ENCODE peak calls at places on chromosomes 7 and 10, in six cellular contexts. W is kidney epithelial cell, F is OCI-LY7, B is spleen, Y is HCT116, N is cardiac muscle cell. M is an unnamed sample.

GRCh38 chr7:107355616-107356015 is 114.2 kb upstream of the GPR22 start:
- DNase-seq in W (peak), F (no peak), B (no peak), Y (no peak), N (no peak), M (no peak)

GRCh38 chr7:44979481-44980392 is 922 bp upstream of the MYO1G start:
- DNase-seq in W (no peak), F (peak), B (peak), Y (no peak), N (no peak), M (no peak)

GRCh38 chr10:79286318-79286951 is 60.8 kb upstream of the PPIF start:
- DNase-seq in W (no peak), F (peak), B (peak), Y (no peak), N (no peak), M (no peak)

GRCh38 chr7:50470250-50471163 is 20.4 kb upstream of the FIGNL1 start:
- DNase-seq in W (no peak), F (no peak), B (peak), Y (no peak), N (no peak), M (no peak)

GRCh38 chr7:20010877-20011276 is 206.3 kb downstream of the MACC1 start:
- DNase-seq in W (no peak), F (no peak), B (no peak), Y (no peak), N (no peak), M (no peak)

GRCh38 chr10:72254891-72255568 is 18.7 kb upstream of the DDIT4 start:
- DNase-seq in W (no peak), F (no peak), B (peak), Y (no peak), N (peak), M (no peak)

GRCh38 chr10:69505636-69506318 is 54.5 kb downstream of the TSPAN15 start:
- DNase-seq in W (no peak), F (no peak), B (peak), Y (no peak), N (no peak), M (no peak)

GRCh38 chr10:100140070-100140469 is 45.8 kb downstream of the ERLIN1 start:
- DNase-seq in W (no peak), F (no peak), B (no peak), Y (no peak), N (no peak), M (no peak)

GRCh38 chr7:50331564-50332208 is 27.2 kb downstream of the IKZF1 start:
- DNase-seq in W (peak), F (peak), B (no peak), Y (no peak), N (no peak), M (no peak)

GRCh38 chr7:111292026-111292430 is 201.1 kb downstream of the LRRN3 start:
- DNase-seq in W (no peak), F (no peak), B (no peak), Y (no peak), N (no peak), M (peak)

GRCh38 chr7:139099181-139099947 is 10.2 kb downstream of the ZC3HAV1 start:
- DNase-seq in W (no peak), F (no peak), B (no peak), Y (no peak), N (no peak), M (no peak)

GRCh38 chr7:75989726-75990388 is 4.5 kb downstream of the TMEM120A start:
- DNase-seq in W (no peak), F (no peak), B (peak), Y (no peak), N (no peak), M (no peak)

GRCh38 chr10:63977329-63977923 is 456.2 kb downstream of the REEP3 start:
- DNase-seq in W (peak), F (peak), B (no peak), Y (peak), N (peak), M (no peak)

GRCh38 chr10:133481657-133482056 is 27.9 kb downstream of the SCART1 start:
- DNase-seq in W (no peak), F (no peak), B (no peak), Y (no peak), N (no peak), M (no peak)

GRCh38 chr7:110522751-110523200 is 568.2 kb upstream of the LRRN3 start:
- DNase-seq in W (peak), F (no peak), B (no peak), Y (no peak), N (no peak), M (no peak)

GRCh38 chr7:55441668-55442305 is 76.7 kb downstream of the LANCL2 start:
- DNase-seq in W (no peak), F (no peak), B (no peak), Y (no peak), N (no peak), M (peak)

GRCh38 chr10:101087376-101087775 is 25.6 kb downstream of the KAZALD1 start:
- DNase-seq in W (no peak), F (no peak), B (no peak), Y (no peak), N (no peak), M (no peak)

GRCh38 chr7:158044156-158044823 is 543.3 kb downstream of the PTPRN2 start:
- DNase-seq in W (no peak), F (no peak), B (peak), Y (no peak), N (no peak), M (no peak)

GRCh38 chr10:129689681-129690080 is 222.6 kb downstream of the MGMT start:
- DNase-seq in W (no peak), F (no peak), B (no peak), Y (no peak), N (no peak), M (no peak)

GRCh38 chr10:15780353-15781135 is 60.8 kb upstream of the ITGA8 start:
- DNase-seq in W (no peak), F (no peak), B (no peak), Y (no peak), N (no peak), M (peak)

GRCh38 chr7:105224884-105225651 is 163.7 kb downstream of the SRPK2 start:
- DNase-seq in W (peak), F (peak), B (no peak), Y (peak), N (no peak), M (peak)

GRCh38 chr10:112957589-112958202 is 7.6 kb downstream of the TCF7L2 start:
- DNase-seq in W (no peak), F (no peak), B (no peak), Y (no peak), N (no peak), M (no peak)

GRCh38 chr10:28442375-28442774 is 90.5 kb upstream of the WAC start:
- DNase-seq in W (no peak), F (no peak), B (no peak), Y (no peak), N (no peak), M (peak)

GRCh38 chr7:116512524-116513188 is 12.2 kb upstream of the CAV1 start:
- DNase-seq in W (no peak), F (no peak), B (no peak), Y (no peak), N (no peak), M (no peak)

GRCh38 chr10:17214486-17214885 is 13.0 kb upstream of the TRDMT1 start:
- DNase-seq in W (no peak), F (no peak), B (no peak), Y (no peak), N (no peak), M (no peak)

GRCh38 chr10:48501806-48502771 is 102.8 kb downstream of the ARHGAP22 start:
- DNase-seq in W (no peak), F (no peak), B (no peak), Y (no peak), N (peak), M (no peak)

GRCh38 chr7:70678621-70679251 is 453.2 kb upstream of the GALNT17 start:
- DNase-seq in W (peak), F (no peak), B (no peak), Y (no peak), N (no peak), M (no peak)

GRCh38 chr10:117553171-117553814 is 10.7 kb downstream of the EMX2 start:
- DNase-seq in W (no peak), F (no peak), B (peak), Y (no peak), N (no peak), M (no peak)
- TF ChIP-seq CTCF in W (peak), F (no peak), B (no peak), Y (no peak), N (no peak), M (no peak)

DNA sequence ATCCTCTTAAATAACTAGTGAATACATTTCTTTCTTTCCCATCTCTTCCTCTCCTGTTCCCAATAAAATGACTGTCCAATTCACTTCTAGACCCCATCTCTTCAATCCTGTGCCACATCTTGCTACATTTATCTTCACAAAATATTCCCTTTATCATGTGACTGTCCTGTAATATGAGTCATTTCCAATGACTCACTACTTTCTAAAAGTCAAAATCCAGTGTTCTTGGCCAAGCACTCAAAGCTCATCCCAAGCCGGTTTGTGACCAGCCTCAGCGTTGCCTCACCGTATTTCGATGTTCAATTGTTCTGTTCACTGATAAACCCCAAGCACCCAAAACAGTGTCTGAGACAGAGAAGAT is 104.7 kb downstream of the PARD3 start:
- DNase-seq in W (no peak), F (no peak), B (no peak), Y (no peak), N (no peak), M (no peak)
- H3K4me3 ChIP-seq in W (no peak), F (no peak), B (no peak), Y (no peak), N (no peak), M (no peak)

DNA sequence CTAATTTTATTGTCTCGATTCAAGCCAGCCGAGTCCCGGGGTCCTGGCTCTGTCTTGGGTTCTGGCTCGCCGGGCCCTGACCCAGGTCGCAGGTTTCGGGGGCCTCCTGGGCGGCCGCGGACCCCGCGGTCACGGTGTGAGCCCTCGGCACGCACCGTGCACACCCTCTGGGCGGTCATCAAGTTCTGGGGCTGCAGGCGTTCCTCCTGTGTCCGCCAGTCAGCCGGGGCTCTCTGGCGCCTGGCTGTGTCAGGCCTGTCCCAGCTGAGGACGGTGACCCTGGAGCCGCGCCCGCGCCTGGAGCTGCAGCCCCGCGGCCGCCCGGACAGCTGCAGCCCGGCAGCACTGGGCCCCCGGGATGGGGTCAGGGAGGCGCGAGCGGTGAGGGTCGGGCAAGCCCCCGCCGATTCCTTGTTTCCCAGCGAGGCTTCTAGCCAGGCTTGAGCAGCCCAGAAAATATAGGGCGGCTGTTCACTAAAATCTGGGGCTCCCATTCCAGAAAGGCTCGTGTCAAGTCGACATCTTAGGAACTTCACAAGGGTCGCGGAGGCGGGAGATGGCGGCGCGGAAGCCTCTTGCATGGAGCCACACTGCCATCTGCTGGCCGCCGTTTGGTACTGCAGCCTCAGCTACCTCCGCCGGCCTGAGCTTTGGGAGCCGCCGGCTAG is 4.2 kb upstream of the HOXA7 start:
- DNase-seq in W (no peak), F (peak), B (peak), Y (no peak), N (peak), M (peak)
- TF ChIP-seq CTCF in W (peak), F (peak), B (peak), Y (no peak), N (peak), M (peak)

DNA sequence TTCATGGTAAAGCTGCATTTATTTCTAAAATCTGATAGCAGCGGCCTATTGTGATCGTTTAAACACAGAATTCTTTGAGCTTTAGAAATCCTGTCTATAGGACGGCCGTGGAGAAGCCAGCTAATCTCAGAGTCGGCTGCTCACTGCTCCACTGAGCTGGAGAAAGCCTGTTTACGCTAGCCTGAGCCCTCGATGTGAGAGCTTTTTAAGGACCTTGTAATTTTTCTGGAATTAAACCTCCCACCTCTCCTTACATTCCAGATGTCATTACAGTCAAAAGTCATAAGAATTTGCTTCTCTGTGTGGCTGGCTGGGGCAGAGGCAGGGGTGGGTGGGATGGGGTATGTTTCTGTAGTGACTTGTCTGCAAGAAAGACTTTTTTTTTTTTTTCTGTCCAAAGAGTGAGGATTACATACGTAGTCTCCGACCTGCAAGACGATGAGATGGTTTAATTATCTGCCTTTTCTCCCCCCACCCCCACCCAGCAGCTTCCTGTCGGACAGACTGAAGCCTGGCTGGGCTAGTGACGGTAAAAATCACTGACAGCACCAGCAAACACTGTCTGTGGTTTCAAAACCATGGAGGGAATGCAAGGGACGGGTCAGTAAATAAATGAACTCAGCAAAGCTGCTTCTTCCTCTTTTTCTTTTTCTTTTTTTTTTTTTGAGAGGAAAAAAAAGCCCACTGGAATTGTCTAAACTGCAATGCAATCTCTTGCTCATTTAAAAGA is 31.8 kb downstream of the TRIM8 start:
- DNase-seq in W (peak), F (no peak), B (no peak), Y (no peak), N (no peak), M (peak)
- H3K4me3 ChIP-seq in W (no peak), F (no peak), B (no peak), Y (no peak), N (no peak), M (peak)

DNA sequence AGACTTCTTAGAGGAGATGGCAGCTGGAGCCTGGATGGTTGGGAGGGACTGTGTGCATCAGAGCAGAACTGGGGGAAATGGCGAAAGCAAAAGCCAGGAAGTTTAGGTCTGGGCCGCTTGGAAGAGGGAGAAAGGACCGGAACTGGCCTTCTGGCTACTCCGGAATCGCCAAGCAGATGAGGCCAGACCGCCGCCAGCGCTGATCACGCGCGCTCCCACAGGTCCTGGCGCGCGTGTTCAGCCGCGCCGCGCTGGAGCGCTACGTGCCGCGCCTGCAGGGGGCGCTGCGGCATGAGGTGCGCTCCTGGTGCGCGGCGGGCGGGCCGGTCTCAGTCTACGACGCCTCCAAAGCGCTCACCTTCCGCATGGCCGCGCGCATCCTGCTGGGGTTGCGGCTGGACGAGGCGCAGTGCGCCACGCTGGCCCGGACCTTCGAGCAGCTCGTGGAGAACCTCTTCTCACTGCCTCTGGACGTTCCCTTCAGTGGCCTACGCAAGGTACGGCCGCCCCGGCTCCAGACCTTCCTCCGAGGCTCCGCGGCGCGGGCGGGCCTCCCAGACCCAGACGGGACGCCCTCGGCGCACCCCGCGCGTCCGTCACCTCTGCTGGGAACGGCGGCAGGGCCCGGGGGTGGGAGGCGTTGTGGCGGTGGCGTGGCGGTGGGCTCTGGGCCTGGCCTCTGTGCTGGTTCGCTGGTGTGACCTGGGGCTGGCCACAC is 2.1 kb downstream of the CYP26C1 start:
- DNase-seq in W (no peak), F (no peak), B (peak), Y (no peak), N (peak), M (no peak)
- TF ChIP-seq CTCF in W (peak), F (peak), B (peak), Y (no peak), N (peak), M (peak)

DNA sequence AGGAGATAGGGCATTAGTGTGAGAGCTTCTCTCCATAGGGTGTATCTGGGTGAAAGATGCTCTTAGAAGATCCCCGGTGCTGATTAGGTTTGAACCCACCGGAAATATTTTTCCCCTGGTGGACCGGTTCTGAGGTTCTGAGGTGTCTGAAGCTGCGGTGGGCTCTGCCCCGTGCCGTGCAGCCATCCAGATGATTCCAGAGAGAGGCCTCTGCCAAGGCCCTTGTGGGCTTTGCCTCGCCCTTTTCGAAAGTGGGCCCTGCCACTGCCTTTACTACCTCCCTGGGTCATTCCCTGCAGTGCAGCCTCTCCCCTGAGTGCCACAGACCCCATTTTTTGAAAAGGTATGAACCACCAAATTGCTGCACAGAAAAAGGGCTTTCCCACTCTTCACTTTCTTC is 2.8 kb downstream of the GIMAP8 start:
- DNase-seq in W (no peak), F (no peak), B (no peak), Y (no peak), N (no peak), M (no peak)
- H3K4me3 ChIP-seq in W (no peak), F (no peak), B (peak), Y (no peak), N (no peak), M (no peak)

GRCh38 chr7:30596043-30596641 is 1.5 kb downstream of the GARS1 start:
- DNase-seq in W (no peak), F (peak), B (no peak), Y (no peak), N (no peak), M (no peak)
- TF ChIP-seq CTCF in W (no peak), F (no peak), B (no peak), Y (no peak), N (no peak), M (no peak)

M was measured in retinal pigment epithelial cell.